ENCODE peak calls at places on chromosomes 11 and 22, in ten cellular contexts. M, U, Y, O, X, K, I, G, C and N are unnamed samples.

GRCh38 chr11:94493146-94493442 is 550 bp downstream of the MRE11 start:
- DNase-seq in X (peak; percentile 13), K (no peak), M (no peak), G (no peak), O (no peak), Y (no peak), I (no peak), U (no peak), C (no peak), N (no peak)

GRCh38 chr22:25148149-25148691 is 51.4 kb upstream of the CRYBB3 start:
- DNase-seq in G (no peak), X (no peak), O (peak; percentile 28), I (no peak), Y (no peak), U (no peak), C (no peak), K (no peak), M (no peak), N (no peak)

GRCh38 chr11:124222407-124222806 is 18.5 kb upstream of the OR8G1 start:
- DNase-seq in I (peak; percentile 4), G (no peak), C (no peak), Y (no peak), X (no peak), O (no peak), U (no peak), M (no peak), K (no peak), N (no peak)

GRCh38 chr11:121524233-121524631 is 71.5 kb upstream of the SORL1-AS1 start:
- DNase-seq in G (no peak), M (no peak), I (no peak), U (no peak), O (no peak), X (no peak), Y (no peak), C (no peak), K (no peak), N (no peak)

GRCh38 chr11:61671527-61671926 is 8.7 kb upstream of the DAGLA start:
- DNase-seq in Y (no peak), U (no peak), K (no peak), C (no peak), G (no peak), O (peak; percentile 68), X (no peak), I (no peak), M (no peak), N (no peak)

GRCh38 chr11:131137046-131137445 is 220.8 kb upstream of the SNX19 start:
- DNase-seq in Y (no peak), I (peak; percentile 12), C (no peak), K (peak; percentile 2), X (peak; percentile 50), M (no peak), O (no peak), U (no peak), G (no peak), N (no peak)

GRCh38 chr11:3859373-3859881 is 4.0 kb downstream of the STIM1 start:
- DNase-seq in M (no peak), C (peak; percentile 63), G (no peak), O (no peak), K (no peak), I (no peak), X (no peak), Y (no peak), U (peak; percentile 83), N (no peak)

GRCh38 chr22:32761251-32761903 is 40.1 kb upstream of the TIMP3 start:
- DNase-seq in I (no peak), M (no peak), O (no peak), X (no peak), Y (no peak), G (no peak), K (no peak), U (no peak), C (no peak), N (no peak)

GRCh38 chr11:27440090-27440489 is 32.5 kb downstream of the LGR4 start:
- DNase-seq in M (no peak), O (no peak), C (no peak), Y (no peak), G (no peak), I (no peak), K (no peak), X (no peak), U (no peak), N (no peak)

GRCh38 chr11:27443746-27444465 is 28.7 kb downstream of the LGR4 start:
- DNase-seq in U (no peak), M (no peak), K (no peak), O (peak; percentile 90), G (no peak), X (no peak), Y (no peak), I (no peak), C (no peak), N (no peak)

GRCh38 chr11:27447288-27447914 is 25.2 kb downstream of the LGR4 start:
- DNase-seq in M (no peak), C (no peak), K (peak; percentile 28), I (peak; percentile 65), Y (no peak), X (peak; percentile 85), U (no peak), G (no peak), O (no peak), N (no peak)

GRCh38 chr11:27445625-27446024 is 27.0 kb downstream of the LGR4 start:
- DNase-seq in C (no peak), O (no peak), G (no peak), K (no peak), M (no peak), X (no peak), I (no peak), Y (no peak), U (no peak), N (no peak)

DNA sequence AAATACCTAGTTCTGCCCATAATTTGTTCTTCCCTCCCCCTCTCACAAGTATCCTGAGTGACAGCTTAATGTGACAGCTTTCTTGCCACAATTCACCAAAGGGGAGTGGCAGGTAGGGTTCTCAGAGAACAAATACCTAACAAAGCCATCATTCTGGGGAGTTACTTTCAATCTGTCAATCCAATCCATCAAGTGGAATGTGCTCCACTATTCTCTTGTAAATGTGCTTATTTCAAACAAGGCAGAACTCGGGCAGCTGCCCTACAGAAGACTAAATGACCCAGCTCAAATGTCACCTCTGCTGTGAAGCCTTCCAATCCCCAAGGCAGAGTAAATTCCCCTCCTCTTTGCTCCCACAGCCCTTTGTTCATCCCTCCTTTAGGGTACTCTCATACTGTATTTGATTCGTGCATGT is 27.8 kb downstream of the LGR4 start:
- DNase-seq in M (no peak), X (no peak), O (peak; percentile 93), G (no peak), K (no peak), C (no peak), I (no peak), U (no peak), Y (no peak), N (no peak)
- H3K4me3 ChIP-seq in M (no peak overlapping the region), X (no peak overlapping the region), O (peak overlapping the region; percentile 45), G (no peak overlapping the region), K (no peak overlapping the region), C (no peak overlapping the region), I (no peak overlapping the region), U (no peak overlapping the region), Y (no peak overlapping the region), N (no peak overlapping the region)

GRCh38 chr22:42400811-42401547 is 31.2 kb downstream of the NFAM1 start:
- DNase-seq in U (peak; percentile 18), X (no peak), C (no peak), I (no peak), O (no peak), K (no peak), M (no peak), Y (no peak), G (no peak), N (no peak)

GRCh38 chr22:42396621-42397331 is 35.4 kb downstream of the NFAM1 start:
- DNase-seq in G (no peak), I (peak; percentile 19), M (no peak), Y (no peak), O (no peak), C (peak; percentile 56), U (no peak), K (no peak), X (no peak), N (no peak)

GRCh38 chr22:42399315-42400271 is 32.6 kb downstream of the NFAM1 start:
- DNase-seq in I (no peak), Y (no peak), C (no peak), O (peak; percentile 86), K (no peak), M (no peak), U (peak; percentile 69), G (no peak), X (no peak), N (peak; percentile 51)

GRCh38 chr22:42401562-42402334 is 30.5 kb downstream of the NFAM1 start:
- DNase-seq in I (peak; percentile 19), X (no peak), C (no peak), K (no peak), M (no peak), Y (no peak), O (no peak), G (no peak), U (peak; percentile 41), N (no peak)

DNA sequence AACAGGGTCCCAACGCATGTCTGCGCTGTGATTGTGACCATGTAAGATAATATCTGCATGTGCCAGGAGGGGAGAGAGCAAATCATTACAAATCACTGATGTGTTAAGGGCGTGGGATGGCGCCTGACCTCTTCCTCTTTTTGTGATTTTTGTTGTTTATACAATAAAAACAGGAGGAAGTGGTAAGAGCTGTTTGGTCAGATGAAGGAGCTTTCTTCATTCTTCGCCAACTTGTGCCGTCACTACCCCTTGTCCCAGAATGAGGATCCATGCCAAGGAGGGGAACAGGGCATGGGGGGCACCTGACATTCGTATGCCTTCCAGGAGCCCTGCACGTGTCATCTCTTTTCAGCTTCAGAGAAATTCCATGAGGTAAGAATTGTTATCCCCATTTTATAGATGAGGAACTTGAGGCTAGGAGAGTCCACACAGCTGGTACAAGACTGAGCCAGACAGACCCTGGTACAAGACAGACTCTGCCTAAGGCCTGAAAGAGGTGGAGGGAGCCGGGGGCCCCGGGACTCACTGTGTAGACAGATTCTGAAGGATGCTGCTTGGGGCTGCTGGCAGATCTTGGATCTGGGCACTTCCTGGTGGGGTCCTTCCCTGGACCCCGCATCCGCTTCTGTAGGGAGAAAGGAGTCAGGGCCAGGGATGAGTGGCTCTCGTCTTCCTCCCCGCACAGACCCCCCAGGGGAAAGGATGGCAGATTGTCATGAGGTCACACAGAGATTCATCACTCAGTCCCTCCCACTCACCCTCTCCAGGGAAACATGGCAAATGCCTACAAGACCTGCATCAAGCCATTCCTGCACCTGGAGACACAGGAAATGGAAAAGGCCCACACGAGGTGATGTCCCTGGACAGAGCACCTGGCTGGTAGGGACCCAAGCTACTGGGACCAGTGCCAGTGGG is 34.6 kb downstream of the NFAM1 start:
- DNase-seq in G (no peak), O (no peak), X (no peak), K (no peak), C (peak; percentile 76), U (peak; percentile 60), M (no peak), Y (no peak), I (no peak), N (no peak)
- H3K4me3 ChIP-seq in G (no peak overlapping the region), O (no peak overlapping the region), X (no peak overlapping the region), K (no peak overlapping the region), C (no peak overlapping the region), U (no peak overlapping the region), M (no peak overlapping the region), Y (no peak overlapping the region), I (no peak overlapping the region), N (no peak overlapping the region)

GRCh38 chr11:19872526-19873135 is 160.0 kb downstream of the NAV2 start:
- DNase-seq in O (peak; percentile 57), C (no peak), I (peak; percentile 78), Y (no peak), G (no peak), U (no peak), X (no peak), M (no peak), K (no peak), N (no peak)

GRCh38 chr11:19876750-19877149 is 164.1 kb downstream of the NAV2 start:
- DNase-seq in X (no peak), K (no peak), O (no peak), C (no peak), Y (no peak), I (no peak), U (no peak), G (no peak), M (no peak), N (no peak)

GRCh38 chr11:19873730-19874129 is 161.1 kb downstream of the NAV2 start:
- DNase-seq in G (no peak), M (no peak), O (peak; percentile 54), Y (no peak), I (no peak), C (no peak), X (no peak), U (no peak), K (no peak), N (no peak)

GRCh38 chr11:19871531-19871930 is 158.9 kb downstream of the NAV2 start:
- DNase-seq in K (no peak), O (no peak), M (no peak), X (no peak), C (no peak), Y (no peak), I (no peak), G (no peak), U (no peak), N (no peak)

DNA sequence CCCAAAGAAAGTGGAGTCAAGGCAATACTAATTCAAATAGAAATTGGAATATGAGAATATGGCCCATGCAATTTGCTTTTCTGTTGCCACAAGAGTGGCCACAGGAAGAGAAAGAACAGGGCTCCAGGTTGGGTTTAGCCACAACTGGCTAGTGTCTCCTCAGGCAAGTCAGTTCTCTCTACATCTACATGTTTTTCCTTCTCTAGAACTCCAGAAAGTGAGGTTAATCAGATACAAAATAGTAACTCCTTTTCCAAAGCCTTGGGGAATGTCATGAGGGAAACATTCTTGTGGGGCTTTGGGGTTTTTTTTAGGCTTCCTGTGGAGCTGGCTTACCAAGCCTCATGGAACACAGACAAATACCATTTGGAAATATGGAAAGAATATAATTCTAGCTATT is 161.6 kb downstream of the NAV2 start:
- DNase-seq in U (no peak), I (no peak), X (no peak), K (no peak), O (no peak), C (no peak), G (no peak), M (no peak), Y (no peak), N (no peak)
- H3K4me3 ChIP-seq in U (no peak overlapping the region), I (no peak overlapping the region), X (no peak overlapping the region), K (no peak overlapping the region), O (no peak overlapping the region), C (no peak overlapping the region), G (no peak overlapping the region), M (no peak overlapping the region), Y (no peak overlapping the region), N (no peak overlapping the region)

DNA sequence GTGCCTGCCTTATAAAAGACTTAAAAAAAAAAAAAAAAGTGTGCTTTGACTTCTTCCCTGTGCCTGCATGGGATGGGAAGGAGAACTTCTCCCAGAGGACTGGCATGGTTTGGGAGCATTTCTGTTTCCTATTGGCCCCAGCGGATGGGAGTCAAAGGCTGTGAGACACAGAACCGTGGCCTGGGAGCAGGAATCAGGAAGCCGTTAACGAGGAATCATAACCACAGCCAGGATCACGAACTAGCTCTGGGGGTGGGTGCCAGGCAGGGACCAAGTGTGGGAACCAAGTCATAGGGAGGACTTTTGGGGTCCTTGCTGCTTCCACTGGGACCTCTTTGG is 526 bp downstream of the C1QTNF6 start:
- DNase-seq in U (no peak), K (peak; percentile 68), Y (no peak), I (peak; percentile 41), M (no peak), C (no peak), X (peak; percentile 55), G (no peak), O (no peak), N (no peak)
- H3K4me3 ChIP-seq in U (peak overlapping the region; percentile 25), K (peak overlapping the region; percentile 51), Y (no peak overlapping the region), I (peak overlapping the region; percentile 11), M (peak overlapping the region; percentile 44), C (no peak overlapping the region), X (peak overlapping the region; percentile 56), G (peak overlapping the region; percentile 42), O (peak overlapping the region; percentile 34), N (no peak overlapping the region)